ENCODE peak calls at places on chromosomes 1 and 21, in eight cellular contexts. R is brain microvascular endothelial cell, E is stomach, H is GM06990, Q is sigmoid colon, P is psoas muscle, A is thoracic aorta, U is heart left ventricle. W is an unnamed sample.

GRCh38 chr1:82920418-82921248 is 1078.3 kb downstream of the TTLL7 start:
- DNase-seq in R (no peak), E (no peak), H (no peak), Q (no peak), P (no peak), A (no peak), U (no peak), W (no peak)

GRCh38 chr1:215631040-215631439 is 63.9 kb downstream of the KCTD3 start:
- DNase-seq in R (no peak), E (no peak), H (no peak), Q (no peak), P (no peak), A (no peak), U (no peak), W (no peak)

GRCh38 chr21:45973475-45974072 is 8.0 kb upstream of the COL6A1 start:
- DNase-seq in R (peak; percentile 81), E (peak; percentile 66), H (peak; percentile 70), Q (peak; percentile 96), P (peak; percentile 88), A (no peak), U (peak; percentile 88), W (no peak)

GRCh38 chr1:86468501-86468977 is at the start of gene CLCA1:
- DNase-seq in R (no peak), E (no peak), H (no peak), Q (no peak), P (no peak), A (no peak), U (no peak), W (no peak)

GRCh38 chr21:34983680-34984086 is 65.4 kb downstream of the RUNX1 start:
- DNase-seq in R (peak; percentile 41), E (no peak), H (peak; percentile 12), Q (no peak), P (no peak), A (no peak), U (no peak), W (no peak)

GRCh38 chr1:116448785-116449385 is 75.8 kb downstream of the ATP1A1 start:
- DNase-seq in R (peak; percentile 56), E (no peak), H (no peak), Q (no peak), P (no peak), A (no peak), U (no peak), W (no peak)

GRCh38 chr1:20125091-20125490 is 5.8 kb upstream of the PLA2G2D start:
- DNase-seq in R (no peak), E (no peak), H (no peak), Q (peak; percentile 19), P (no peak), A (no peak), U (no peak), W (no peak)

GRCh38 chr1:183022202-183023145 is 746 bp upstream of the LAMC1 start:
- DNase-seq in R (peak; percentile 98), E (peak; percentile 82), H (peak; percentile 75), Q (peak; percentile 97), P (peak; percentile 93), A (peak; percentile 75), U (peak; percentile 90), W (peak; percentile 93)

GRCh38 chr1:221740941-221741363 is 937 bp downstream of the DUSP10 start:
- DNase-seq in R (no peak), E (no peak), H (no peak), Q (peak; percentile 68), P (no peak), A (no peak), U (no peak), W (no peak)

GRCh38 chr21:45408271-45408791 is 3.4 kb downstream of the COL18A1 start:
- DNase-seq in R (no peak), E (no peak), H (no peak), Q (peak; percentile 62), P (peak; percentile 38), A (no peak), U (no peak), W (no peak)

GRCh38 chr1:64980745-64981601 is 14.6 kb upstream of the JAK1 start:
- DNase-seq in R (peak; percentile 32), E (peak; percentile 30), H (no peak), Q (no peak), P (no peak), A (no peak), U (no peak), W (no peak)

GRCh38 chr1:36622741-36623648 is 140.3 kb upstream of the CSF3R start:
- DNase-seq in R (no peak), E (peak; percentile 72), H (no peak), Q (no peak), P (no peak), A (no peak), U (no peak), W (no peak)

GRCh38 chr21:38988211-38989096 is 182.7 kb downstream of the ETS2 start:
- DNase-seq in R (no peak), E (no peak), H (no peak), Q (peak; percentile 90), P (no peak), A (no peak), U (no peak), W (no peak)

GRCh38 chr1:235297579-235297978 is 30.4 kb downstream of the ARID4B start:
- DNase-seq in R (no peak), E (no peak), H (peak; percentile 32), Q (no peak), P (no peak), A (no peak), U (no peak), W (no peak)

GRCh38 chr1:30085814-30086770 is 637.3 kb downstream of the MATN1 start:
- DNase-seq in R (peak; percentile 26), E (peak; percentile 28), H (peak; percentile 29), Q (peak; percentile 71), P (peak; percentile 64), A (peak; percentile 37), U (peak; percentile 47), W (no peak)
- TF ChIP-seq CTCF in R (peak; percentile 59), E (no peak), H (peak; percentile 41), Q (no peak), P (peak; percentile 47), A (peak; percentile 98), U (peak; percentile 62), W (peak; percentile 62)

DNA sequence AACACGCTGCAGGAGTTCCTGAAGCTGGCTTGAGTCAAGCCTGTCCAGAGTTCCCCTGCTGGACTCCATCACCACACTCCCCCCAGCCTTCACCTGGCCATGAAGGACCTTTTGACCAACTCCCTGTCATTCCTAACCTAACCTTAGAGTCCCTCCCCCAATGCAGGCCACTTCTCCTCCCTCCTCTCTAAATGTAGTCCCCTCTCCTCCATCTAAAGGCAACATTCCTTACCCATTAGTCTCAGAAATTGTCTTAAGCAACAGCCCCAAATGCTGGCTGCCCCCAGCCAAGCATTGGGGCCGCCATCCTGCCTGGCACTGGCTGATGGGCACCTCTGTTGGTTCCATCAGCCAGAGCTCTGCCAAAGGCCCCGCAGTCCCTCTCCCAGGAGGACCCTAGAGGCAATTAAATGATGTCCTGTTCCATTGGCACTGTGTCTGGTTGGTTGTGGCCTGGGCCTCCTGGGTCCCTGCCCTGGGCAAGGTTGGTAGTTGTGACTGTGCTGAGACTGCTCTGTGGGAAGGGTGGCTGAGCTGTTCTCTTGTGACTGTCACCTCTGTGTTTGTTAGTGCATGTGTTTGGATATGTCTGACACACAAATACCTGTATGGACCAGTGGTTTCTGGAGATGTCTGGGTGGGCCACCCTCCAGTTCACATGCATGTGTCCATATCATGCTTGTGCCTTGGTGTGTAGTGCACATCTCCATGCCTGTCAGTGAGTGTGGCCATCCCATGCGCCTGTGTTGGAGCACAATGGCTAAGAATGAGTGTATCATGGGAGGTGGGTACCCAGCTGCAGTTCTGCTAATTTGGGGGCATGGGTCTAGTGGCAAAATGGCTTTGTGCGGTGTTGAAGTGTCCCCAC is 1.4 kb downstream of the SH3BGRL3 start:
- DNase-seq in R (no peak), E (no peak), H (no peak), Q (no peak), P (no peak), A (no peak), U (no peak), W (no peak)
- H3K36me3 ChIP-seq in R (peaks cover 41% of the 10 kb centered on the region), E (peaks cover 20% of the 10 kb centered on the region), H (peaks cover 3% of the 10 kb centered on the region), Q (no peaks in the 10 kb centered on the region), P (peaks cover 31% of the 10 kb centered on the region), A (no peaks in the 10 kb centered on the region), U (peaks cover 23% of the 10 kb centered on the region), W (no peaks in the 10 kb centered on the region)

GRCh38 chr1:92299477-92300125 is 742 bp downstream of the RPAP2 start:
- DNase-seq in R (no peak), E (no peak), H (no peak), Q (no peak), P (no peak), A (no peak), U (no peak), W (no peak)

GRCh38 chr1:92298213-92298572 is 594 bp downstream of the GLMN start:
- DNase-seq in R (no peak), E (no peak), H (no peak), Q (no peak), P (no peak), A (no peak), U (no peak), W (no peak)

GRCh38 chr1:92301021-92301420 is 2.2 kb downstream of the RPAP2 start:
- DNase-seq in R (no peak), E (no peak), H (no peak), Q (no peak), P (no peak), A (no peak), U (no peak), W (no peak)

DNA sequence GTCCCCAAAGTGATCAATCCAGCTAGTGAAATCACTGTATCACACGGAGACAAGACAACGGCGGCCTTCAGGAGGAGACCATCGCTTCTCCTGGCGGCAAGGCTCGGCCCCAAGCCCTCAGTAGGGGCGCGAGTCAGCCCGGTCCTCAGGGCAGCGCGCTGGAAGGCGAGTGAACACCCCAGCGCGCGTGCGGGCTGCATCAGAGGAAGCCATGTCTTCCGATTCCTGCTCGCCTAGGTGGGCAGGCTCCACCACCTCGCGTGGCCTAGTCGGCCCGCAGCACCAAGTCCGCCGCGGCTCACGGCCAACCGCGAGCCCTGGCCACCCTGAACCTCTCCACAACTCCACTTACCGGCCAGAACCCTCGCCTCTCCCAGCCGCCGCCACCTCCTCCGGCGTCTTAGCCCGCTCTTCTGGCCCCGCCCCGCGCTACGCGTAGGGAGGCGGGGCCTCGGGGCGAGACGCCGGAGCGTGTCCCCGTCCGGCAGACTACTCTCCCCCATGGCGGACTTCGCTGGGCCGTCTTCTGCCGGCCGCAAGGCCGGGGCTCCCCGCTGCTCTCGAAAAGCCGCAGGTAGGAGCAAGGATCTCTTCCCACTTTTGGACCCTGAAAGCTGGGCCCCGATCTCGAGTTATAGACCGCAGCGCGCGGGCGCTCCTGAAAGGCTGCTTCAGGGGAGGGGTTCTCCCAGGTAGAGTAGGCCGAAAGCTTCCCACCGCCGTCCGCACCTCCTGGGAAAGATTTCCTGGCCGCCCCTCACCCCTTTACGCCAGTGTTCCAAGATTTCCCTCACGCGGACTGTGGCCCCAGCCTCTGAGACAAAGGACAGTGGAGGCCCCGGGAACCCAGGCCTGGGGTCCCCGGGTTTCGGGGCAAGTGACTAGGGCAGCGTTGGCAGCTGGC is at the start of the genes GLMN and RPAP2:
- DNase-seq in R (peak; percentile 55), E (peak; percentile 80), H (peak; percentile 94), Q (peak; percentile 85), P (peak; percentile 90), A (peak; percentile 28), U (peak; percentile 79), W (peak; percentile 53)
- TF ChIP-seq CTCF in R (peak; percentile 39), E (no peak), H (peak; percentile 26), Q (no peak), P (no peak), A (peak; percentile 20), U (no peak), W (peak; percentile 42)

DNA sequence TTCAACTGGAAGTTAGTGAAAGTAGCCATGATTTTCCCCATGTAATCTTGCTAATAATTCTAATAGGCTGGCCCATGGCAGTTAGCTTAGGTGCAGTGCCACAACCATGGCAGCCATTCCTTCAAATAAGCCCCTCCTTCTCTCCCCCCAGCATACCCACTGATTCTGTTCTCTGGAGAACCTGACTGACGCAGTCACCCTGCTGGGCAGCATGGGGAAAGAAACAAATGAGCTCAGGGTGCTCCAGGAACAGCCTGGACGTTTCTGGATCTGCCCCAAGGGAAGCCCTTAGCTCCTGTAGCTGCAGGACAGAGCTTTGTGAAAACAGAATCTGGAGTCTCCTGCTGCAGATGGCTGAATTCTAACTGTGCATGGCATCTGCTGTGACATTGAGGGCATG is 22.5 kb downstream of the SNAP47 start:
- DNase-seq in R (no peak), E (no peak), H (no peak), Q (no peak), P (no peak), A (no peak), U (no peak), W (no peak)
- H3K36me3 ChIP-seq in R (peaks cover 11% of the 10 kb centered on the region), E (peaks cover 48% of the 10 kb centered on the region), H (peaks cover 22% of the 10 kb centered on the region), Q (no peaks in the 10 kb centered on the region), P (peaks cover 12% of the 10 kb centered on the region), A (no peaks in the 10 kb centered on the region), U (peaks cover 30% of the 10 kb centered on the region), W (no peaks in the 10 kb centered on the region)